ENCODE peak calls at places on chromosomes 5 and 9, in ten cellular contexts. L is sigmoid colon; I is neural progenitor cell; O is CD8-positive, alpha-beta T cell; H is PC-3; D is foreskin keratinocyte; M is adipocyte; C is lung; R is naive thymus-derived CD4-positive, alpha-beta T cell; S is GM06990. B is an unnamed sample.

GRCh38 chr5:38420691-38421395 is 135.6 kb downstream of the LIFR start:
- DNase-seq in L (peak; percentile 69), I (peak; percentile 61), O (no peak), H (peak; percentile 83), D (peak; percentile 33), M (peak; percentile 85), C (peak; percentile 52), R (peak; percentile 18), S (no peak), B (peak; percentile 73)

GRCh38 chr9:93397664-93398381 is 53.7 kb upstream of the FAM120A start:
- DNase-seq in L (no peak), I (no peak), O (no peak), H (peak; percentile 1), D (no peak), M (peak; percentile 45), C (no peak), R (no peak), S (no peak), B (no peak)

GRCh38 chr9:2493578-2493977 is 128.0 kb upstream of the VLDLR start:
- DNase-seq in L (no peak), I (no peak), O (no peak), H (no peak), D (no peak), M (no peak), C (no peak), R (no peak), S (no peak), B (no peak)

GRCh38 chr5:168898261-168898911 is 319.2 kb upstream of the PANK3 start:
- DNase-seq in L (no peak), I (no peak), O (no peak), H (no peak), D (no peak), M (peak; percentile 1), C (no peak), R (no peak), S (no peak), B (no peak)

GRCh38 chr9:137114613-137115393 is at the start of gene DPP7:
- DNase-seq in L (peak; percentile 87), I (peak; percentile 59), O (peak; percentile 86), H (peak; percentile 41), D (no peak), M (peak; percentile 82), C (peak; percentile 69), R (peak; percentile 80), S (peak; percentile 86), B (peak; percentile 33)

GRCh38 chr5:57937025-57937424 is 454.4 kb upstream of the ACTBL2 start:
- DNase-seq in L (no peak), I (no peak), O (no peak), H (no peak), D (no peak), M (peak; percentile 35), C (no peak), R (no peak), S (no peak), B (no peak)

GRCh38 chr5:89117131-89117644 is 234.2 kb upstream of the MEF2C start:
- DNase-seq in L (no peak), I (no peak), O (no peak), H (peak; percentile 64), D (no peak), M (peak; percentile 17), C (no peak), R (no peak), S (peak; percentile 47), B (no peak)

GRCh38 chr5:77176429-77176828 is 34.1 kb upstream of the PDE8B start:
- DNase-seq in L (no peak), I (no peak), O (no peak), H (no peak), D (no peak), M (no peak), C (no peak), R (no peak), S (no peak), B (no peak)

GRCh38 chr5:139711852-139712171 is 63.7 kb downstream of the CXXC5 start:
- DNase-seq in L (peak; percentile 72), I (peak; percentile 81), O (no peak), H (no peak), D (no peak), M (no peak), C (no peak), R (no peak), S (no peak), B (no peak)

GRCh38 chr5:59810041-59810440 is 83.5 kb downstream of the PDE4D start:
- DNase-seq in L (peak; percentile 85), I (peak; percentile 72), O (peak; percentile 64), H (peak; percentile 55), D (no peak), M (peak; percentile 91), C (peak; percentile 67), R (peak; percentile 44), S (peak; percentile 22), B (peak; percentile 46)

GRCh38 chr5:94094793-94095441 is 353.5 kb upstream of the POU5F2 start:
- DNase-seq in L (no peak), I (no peak), O (no peak), H (no peak), D (no peak), M (no peak), C (no peak), R (no peak), S (no peak), B (no peak)

GRCh38 chr5:82004511-82004910 is 32.7 kb downstream of the ATG10 start:
- DNase-seq in L (no peak), I (no peak), O (no peak), H (peak; percentile 46), D (no peak), M (no peak), C (no peak), R (no peak), S (no peak), B (no peak)

GRCh38 chr5:501833-502184 is 22.4 kb downstream of the SLC9A3 start:
- DNase-seq in L (no peak), I (no peak), O (no peak), H (no peak), D (no peak), M (no peak), C (no peak), R (no peak), S (no peak), B (peak; percentile 26)
- H3K27me3 ChIP-seq in L (peaks cover 3% of the 10 kb centered on the region), I (peaks cover 58% of the 10 kb centered on the region), O (no peaks in the 10 kb centered on the region), H (no peaks in the 10 kb centered on the region), D (peaks cover 29% of the 10 kb centered on the region), M (peaks cover 60% of the 10 kb centered on the region), C (peaks cover 4% of the 10 kb centered on the region), R (no peaks in the 10 kb centered on the region), S (no peaks in the 10 kb centered on the region), B (peaks cover 3% of the 10 kb centered on the region)

DNA sequence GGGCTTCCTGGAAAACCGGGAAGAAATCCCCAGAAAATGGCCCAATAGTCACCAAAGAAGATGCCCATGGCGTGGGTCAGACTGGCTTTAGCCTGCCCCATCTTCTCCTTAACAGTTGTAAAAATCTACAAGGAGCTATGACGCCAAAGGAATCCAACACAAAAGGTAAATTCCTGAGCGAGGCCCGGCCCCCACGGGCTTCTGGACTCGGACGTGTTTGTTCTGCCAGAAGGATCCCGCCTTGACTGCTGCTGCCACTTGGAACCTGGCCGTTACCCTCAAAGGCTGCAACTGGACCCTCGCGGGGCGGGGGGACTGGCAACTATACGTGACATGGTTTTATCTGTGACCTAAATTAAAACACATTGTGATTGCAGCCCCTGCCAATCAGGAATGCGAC is 54.5 kb upstream of the UBAC1 start:
- DNase-seq in L (peak; percentile 56), I (peak; percentile 47), O (no peak), H (no peak), D (no peak), M (no peak), C (no peak), R (no peak), S (no peak), B (no peak)
- H3K27me3 ChIP-seq in L (no peaks in the 10 kb centered on the region), I (no peaks in the 10 kb centered on the region), O (no peaks in the 10 kb centered on the region), H (no peaks in the 10 kb centered on the region), D (no peaks in the 10 kb centered on the region), M (no peaks in the 10 kb centered on the region), C (no peaks in the 10 kb centered on the region), R (no peaks in the 10 kb centered on the region), S (no peaks in the 10 kb centered on the region), B (no peaks in the 10 kb centered on the region)

GRCh38 chr5:120866997-120867396 is 402.9 kb downstream of the PRR16 start:
- DNase-seq in L (no peak), I (no peak), O (no peak), H (no peak), D (no peak), M (no peak), C (no peak), R (no peak), S (no peak), B (no peak)
- H3K27me3 ChIP-seq in L (no peaks in the 10 kb centered on the region), I (no peaks in the 10 kb centered on the region), O (no peaks in the 10 kb centered on the region), H (no peaks in the 10 kb centered on the region), D (no peaks in the 10 kb centered on the region), M (no peaks in the 10 kb centered on the region), C (no peaks in the 10 kb centered on the region), R (no peaks in the 10 kb centered on the region), S (no peaks in the 10 kb centered on the region), B (no peaks in the 10 kb centered on the region)

DNA sequence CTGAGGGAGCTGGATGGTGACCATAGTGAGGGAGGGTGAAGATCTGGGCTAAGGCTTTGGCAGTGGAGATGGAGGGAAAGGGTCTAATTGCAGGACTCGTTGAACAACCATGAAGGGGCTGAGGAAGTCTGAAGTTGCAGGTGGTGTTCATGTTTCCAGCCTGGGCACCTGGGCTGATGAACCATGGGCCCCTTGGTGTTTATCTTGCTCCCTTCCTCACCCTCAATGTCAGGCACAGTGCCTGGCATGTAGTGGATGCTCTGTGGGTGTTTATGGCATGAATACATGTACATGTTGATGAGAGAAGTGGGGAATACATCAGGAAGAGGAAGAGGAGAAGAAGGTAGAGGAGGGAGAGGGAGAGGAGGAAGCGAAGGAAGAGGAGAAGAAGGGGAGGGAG is 31.3 kb upstream of the COL15A1 start:
- DNase-seq in L (no peak), I (no peak), O (no peak), H (no peak), D (no peak), M (no peak), C (no peak), R (no peak), S (no peak), B (no peak)
- H3K27me3 ChIP-seq in L (no peaks in the 10 kb centered on the region), I (no peaks in the 10 kb centered on the region), O (peaks cover 3% of the 10 kb centered on the region), H (no peaks in the 10 kb centered on the region), D (no peaks in the 10 kb centered on the region), M (no peaks in the 10 kb centered on the region), C (no peaks in the 10 kb centered on the region), R (no peaks in the 10 kb centered on the region), S (no peaks in the 10 kb centered on the region), B (no peaks in the 10 kb centered on the region)

DNA sequence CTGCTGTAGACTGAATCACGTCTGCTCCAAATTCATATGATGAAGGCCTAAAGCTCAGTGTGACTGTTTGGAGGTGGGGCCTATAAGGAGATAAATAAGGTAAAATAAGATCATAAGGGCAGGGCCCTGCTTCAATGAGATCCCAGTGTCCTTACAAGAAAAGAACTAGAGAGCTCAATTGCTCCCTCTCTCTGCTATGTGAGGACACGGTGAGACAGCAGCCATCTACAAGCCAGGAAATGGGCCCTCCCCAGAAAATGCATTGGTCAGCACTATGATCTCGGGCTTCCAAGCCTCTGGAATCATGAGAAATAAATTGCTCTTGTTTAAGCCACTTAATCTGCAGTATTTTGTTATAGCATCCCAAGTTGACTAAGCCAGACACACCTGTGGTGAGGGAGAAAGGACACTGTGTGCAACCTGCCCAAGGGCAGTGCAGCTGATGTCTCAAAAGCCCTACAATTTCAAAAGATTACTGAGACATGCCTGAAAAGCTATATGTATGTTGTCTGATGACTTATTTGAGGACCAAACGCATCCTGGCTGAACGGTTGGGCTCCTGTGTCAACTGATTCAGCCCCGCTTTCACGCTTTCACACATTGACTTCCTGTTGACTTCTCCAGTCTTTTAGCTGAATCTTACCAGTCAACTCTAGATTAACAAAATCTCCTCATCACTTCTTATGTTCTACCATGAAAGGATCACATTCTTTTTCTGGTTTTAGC is 13.2 kb downstream of the GZMK start:
- DNase-seq in L (no peak), I (peak; percentile 43), O (peak; percentile 79), H (no peak), D (no peak), M (peak; percentile 12), C (no peak), R (peak; percentile 49), S (peak; percentile 2), B (peak; percentile 7)
- H3K27me3 ChIP-seq in L (no peaks in the 10 kb centered on the region), I (no peaks in the 10 kb centered on the region), O (no peaks in the 10 kb centered on the region), H (no peaks in the 10 kb centered on the region), D (no peaks in the 10 kb centered on the region), M (no peaks in the 10 kb centered on the region), C (no peaks in the 10 kb centered on the region), R (no peaks in the 10 kb centered on the region), S (no peaks in the 10 kb centered on the region), B (no peaks in the 10 kb centered on the region)

B was measured in endothelial cell of umbilical vein.